ENCODE peak calls at places on chromosomes 3 and 15, in six cellular contexts. Q is tibial nerve; H is fibroblast of lung; Z is astrocyte; T is CD8-positive, alpha-beta T cell; F is Panc1. W is an unnamed sample. For H3K27me3, the result is how much of the 10 kb centered on the place peaks cover.

GRCh38 chr15:70488002-70488605 is 275.3 kb downstream of the UACA start:
- DNase-seq in Z (no peak), H (peak), T (peak), F (no peak), Q (peak), W (no peak)

GRCh38 chr3:172125963-172126403 is 86.6 kb downstream of the FNDC3B start:
- DNase-seq in H (peak), F (no peak), Q (no peak), T (no peak), Z (peak), W (no peak)

GRCh38 chr3:9036327-9037112 is 73.2 kb upstream of the RAD18 start:
- DNase-seq in T (no peak), Q (peak), F (no peak), Z (no peak), H (peak), W (no peak)

GRCh38 chr3:122000936-122001605 is 21.0 kb downstream of the ILDR1 start:
- DNase-seq in F (no peak), Q (no peak), Z (no peak), H (no peak), T (no peak), W (no peak)

GRCh38 chr15:68298882-68299381 is 21.4 kb downstream of the FEM1B start:
- DNase-seq in H (peak), T (no peak), F (no peak), Z (no peak), Q (no peak), W (no peak)

GRCh38 chr3:74066456-74066855 is 441.7 kb upstream of the PDZRN3 start:
- DNase-seq in H (no peak), F (no peak), T (no peak), Q (no peak), Z (no peak), W (no peak)

GRCh38 chr3:1766384-1766783 is 332.3 kb upstream of the CNTN4 start:
- DNase-seq in Q (no peak), F (no peak), T (no peak), H (no peak), Z (no peak), W (no peak)

GRCh38 chr3:153666911-153667310 is 454.3 kb upstream of the ARHGEF26 start:
- DNase-seq in H (no peak), Q (no peak), F (no peak), Z (no peak), T (no peak), W (no peak)

GRCh38 chr3:70040386-70040785 is 40.9 kb downstream of the SAMMSON start:
- DNase-seq in Z (no peak), H (no peak), Q (no peak), F (no peak), T (no peak), W (no peak)

GRCh38 chr15:56871180-56871579 is 47.3 kb upstream of the TCF12 start:
- DNase-seq in H (peak), Z (peak), Q (no peak), T (no peak), F (no peak), W (peak)

GRCh38 chr3:63948995-63949394 is 36.8 kb upstream of the SCAANT1 start:
- DNase-seq in T (no peak), Q (no peak), F (no peak), Z (peak), H (peak), W (no peak)

GRCh38 chr15:32861741-32862140 is 143.9 kb downstream of the GREM1 start:
- DNase-seq in H (peak), T (no peak), Z (peak), Q (no peak), F (no peak), W (no peak)

GRCh38 chr3:148077318-148077923 is 620.3 kb upstream of the AGTR1 start:
- DNase-seq in H (peak), T (no peak), Q (no peak), Z (no peak), F (no peak), W (no peak)

GRCh38 chr15:82810061-82810862 is 834 bp downstream of the WHAMM start:
- DNase-seq in F (no peak), Z (peak), T (peak), H (peak), Q (no peak), W (no peak)

GRCh38 chr15:38886315-38887163 is 321.9 kb upstream of the RASGRP1 start:
- DNase-seq in Q (no peak), T (no peak), Z (peak), H (peak), F (no peak), W (no peak)

GRCh38 chr3:103706671-103707070 is 1271.9 kb downstream of the ZPLD1 start:
- DNase-seq in H (no peak), Z (no peak), Q (no peak), F (no peak), T (no peak), W (no peak)

GRCh38 chr15:32717290-32718081 is at the start of gene GREM1:
- DNase-seq in Z (peak), F (no peak), H (peak), T (no peak), Q (no peak), W (no peak)

GRCh38 chr15:41856262-41856661 is 17.6 kb downstream of the PLA2G4B start:
- DNase-seq in Z (no peak), T (no peak), F (no peak), H (no peak), Q (no peak), W (no peak)

GRCh38 chr3:196988241-196989029 is 19.8 kb upstream of the PIGZ start:
- DNase-seq in H (no peak), F (no peak), Q (no peak), T (no peak), Z (no peak), W (no peak)

GRCh38 chr3:137524751-137525150 is 239.4 kb upstream of the SOX14 start:
- DNase-seq in F (no peak), T (no peak), H (no peak), Q (no peak), Z (no peak), W (no peak)

GRCh38 chr3:58351920-58352319 is 19.2 kb downstream of the PXK start:
- DNase-seq in F (no peak), H (no peak), T (no peak), Q (no peak), Z (no peak), W (no peak)

GRCh38 chr15:61084944-61085367 is 144.1 kb downstream of the RORA start:
- DNase-seq in T (no peak), F (no peak), Z (no peak), H (no peak), Q (no peak), W (no peak)

GRCh38 chr3:187281191-187281714 is 10.3 kb downstream of the MASP1 start:
- DNase-seq in F (no peak), H (peak), T (no peak), Q (no peak), Z (peak), W (no peak)

GRCh38 chr3:37731895-37732294 is 129.8 kb upstream of the CTDSPL start:
- DNase-seq in F (no peak), Q (no peak), Z (no peak), T (no peak), H (no peak), W (no peak)

GRCh38 chr15:39127925-39128617 is 452.8 kb upstream of the THBS1 start:
- DNase-seq in Z (peak), Q (no peak), F (peak), H (peak), T (no peak), W (peak)

GRCh38 chr3:102233881-102234280 is 200.9 kb upstream of the ZPLD1 start:
- DNase-seq in F (no peak), H (no peak), Q (no peak), Z (no peak), T (no peak), W (no peak)

GRCh38 chr3:102230057-102230456 is 204.8 kb upstream of the ZPLD1 start:
- DNase-seq in F (no peak), Q (no peak), H (no peak), Z (no peak), T (no peak), W (no peak)

GRCh38 chr3:102226463-102226862 is 208.4 kb upstream of the ZPLD1 start:
- DNase-seq in Q (no peak), F (no peak), T (no peak), Z (no peak), H (no peak), W (no peak)

GRCh38 chr3:102225407-102226132 is 209.2 kb upstream of the ZPLD1 start:
- DNase-seq in Z (peak), F (no peak), T (no peak), H (peak), Q (no peak), W (peak)

GRCh38 chr3:102229062-102229655 is 205.7 kb upstream of the ZPLD1 start:
- DNase-seq in Q (peak), H (peak), T (peak), F (peak), Z (peak), W (no peak)
- H3K4me3 ChIP-seq in Q (no peak), H (no peak), T (no peak), F (no peak), Z (no peak), W (no peak)

GRCh38 chr15:93035953-93036810 is 52.8 kb downstream of the RGMA start:
- DNase-seq in Z (no peak), F (no peak), T (peak), Q (peak), H (peak), W (no peak)

GRCh38 chr15:93035092-93035915 is 53.7 kb downstream of the RGMA start:
- DNase-seq in Z (no peak), H (no peak), F (no peak), Q (peak), T (no peak), W (no peak)

GRCh38 chr15:93038064-93038705 is 50.8 kb downstream of the RGMA start:
- DNase-seq in Q (peak), F (no peak), Z (no peak), T (no peak), H (no peak), W (no peak)

GRCh38 chr15:93036922-93037321 is 52.1 kb downstream of the RGMA start:
- DNase-seq in T (no peak), Q (no peak), H (no peak), F (no peak), Z (no peak), W (no peak)

DNA sequence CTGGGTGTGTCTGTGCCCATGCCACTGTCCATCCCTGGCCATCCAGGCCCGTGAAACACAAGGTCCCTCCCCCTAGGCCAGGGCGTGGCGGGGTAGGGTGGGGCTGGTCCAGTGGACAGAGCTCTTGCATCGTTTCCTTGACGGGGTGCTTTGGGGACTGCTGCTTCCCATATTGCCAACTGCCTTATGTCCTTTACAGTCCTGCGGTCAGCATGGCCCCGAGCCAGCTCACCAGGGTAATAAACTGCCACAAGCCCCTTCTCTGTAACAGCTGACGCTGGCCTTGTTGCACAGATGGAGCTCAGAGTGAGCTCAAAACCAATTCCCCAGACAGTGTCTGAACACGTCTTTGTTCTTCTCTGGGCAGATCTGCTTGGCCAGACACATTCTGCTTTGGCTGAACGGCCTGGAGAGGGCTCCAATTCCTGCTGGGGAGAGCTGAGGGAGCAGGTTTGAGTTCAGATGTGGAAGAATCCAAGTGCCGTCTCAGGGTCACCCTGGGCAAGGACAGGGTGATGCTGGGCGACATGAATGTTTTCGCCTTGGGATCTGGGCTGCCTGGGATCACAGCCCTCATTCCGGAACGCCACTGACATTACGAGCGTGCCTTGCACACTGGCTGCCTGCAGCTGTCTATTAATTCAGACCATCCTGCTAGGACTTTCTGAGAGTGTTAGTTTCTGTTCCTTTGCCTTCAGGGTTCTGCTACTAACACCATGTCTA is 51.5 kb downstream of the RGMA start:
- DNase-seq in H (peak), T (no peak), Q (peak), F (no peak), Z (peak), W (no peak)
- TF ChIP-seq CTCF in H (peak), T (no peak), Q (peak), F (no peak), Z (no peak), W (peak)

GRCh38 chr3:13420817-13421755 is 964 bp upstream of the NUP210 start:
- DNase-seq in H (no peak), T (peak), Z (no peak), F (no peak), Q (no peak), W (peak)

GRCh38 chr3:13424111-13424844 is 4.2 kb upstream of the NUP210 start:
- DNase-seq in H (no peak), F (no peak), T (no peak), Q (no peak), Z (no peak), W (no peak)

GRCh38 chr3:13416002-13416793 is 3.9 kb downstream of the NUP210 start:
- DNase-seq in Z (no peak), H (no peak), Q (no peak), F (no peak), T (no peak), W (no peak)

GRCh38 chr3:13419356-13420050 is 619 bp downstream of the NUP210 start:
- DNase-seq in H (no peak), F (no peak), Q (no peak), T (peak), Z (no peak), W (no peak)

GRCh38 chr3:13420051-13420816 is at the start of gene NUP210:
- DNase-seq in Z (no peak), T (peak), F (no peak), H (no peak), Q (no peak), W (no peak)
- H3K27me3 ChIP-seq in Z (under half), T (under half), F (under half), H (under half), Q (under half), W (under half)

GRCh38 chr3:48685603-48686511 is at the start of gene NCKIPSD:
- DNase-seq in Q (peak), F (no peak), Z (peak), T (peak), H (peak), W (no peak)
- H3K4me3 ChIP-seq in Q (peak), F (peak), Z (peak), T (peak), H (peak), W (peak)

GRCh38 chr3:25663324-25664065 is 1.2 kb downstream of the TOP2B start:
- DNase-seq in Q (no peak), T (no peak), F (no peak), Z (peak), H (peak), W (no peak)
- TF ChIP-seq CTCF in Q (no peak), T (no peak), F (no peak), Z (no peak), H (no peak), W (no peak)

GRCh38 chr3:26625187-26625586 is 2.6 kb downstream of the LRRC3B start:
- DNase-seq in T (no peak), H (no peak), F (no peak), Q (no peak), Z (no peak), W (no peak)
- H3K27me3 ChIP-seq in T (under half), H (under half), F (under half), Q (under half), Z (under half), W (under half)

GRCh38 chr15:95626501-95627361 is 703.8 kb upstream of the NR2F2 start:
- DNase-seq in Z (no peak), T (no peak), Q (no peak), F (no peak), H (peak), W (no peak)
- H3K4me3 ChIP-seq in Z (no peak), T (no peak), Q (no peak), F (no peak), H (no peak), W (no peak)